ENCODE peak calls at places on chromosome 5, in four cellular contexts. U is frontal cortex; E is activated T-cell treated with anti-CD3 and anti-CD28 coated beads, Interleukin-2, amount 50 U/mL, for 4 hours; Y is HFFc6. V is an unnamed sample.

GRCh38 chr5:175696139-175696854 is 38.4 kb downstream of the HRH2 start:
- DNase-seq in U (no peak), E (peak; percentile 71), Y (no peak), V (peak; percentile 60)

GRCh38 chr5:139397921-139398320 is 3.0 kb upstream of the PROB1 start:
- DNase-seq in U (no peak), E (no peak), Y (no peak), V (no peak)

GRCh38 chr5:75461679-75462078 is 49.8 kb downstream of the CERT1 start:
- DNase-seq in U (no peak), E (no peak), Y (peak; percentile 13), V (no peak)

GRCh38 chr5:143019614-143020515 is 249.7 kb downstream of the ARHGAP26 start:
- DNase-seq in U (no peak), E (no peak), Y (no peak), V (no peak)

GRCh38 chr5:57816108-57816507 is 333.5 kb upstream of the ACTBL2 start:
- DNase-seq in U (no peak), E (no peak), Y (peak; percentile 96), V (no peak)

GRCh38 chr5:169663537-169663936 is 26.5 kb downstream of the DOCK2 start:
- DNase-seq in U (no peak), E (no peak), Y (no peak), V (no peak)

GRCh38 chr5:120304653-120305052 is 159.4 kb upstream of the PRR16 start:
- DNase-seq in U (no peak), E (no peak), Y (peak; percentile 88), V (no peak)

GRCh38 chr5:149938791-149939358 is 5.7 kb downstream of the PDE6A start:
- DNase-seq in U (no peak), E (no peak), Y (peak; percentile 94), V (peak; percentile 51)